ENCODE peak calls at places on chromosomes 1 and 21, in four cellular contexts. I, A, T and W are unnamed samples.

GRCh38 chr1:223189903-223190724 is 47.1 kb upstream of the TLR5 start:
- DNase-seq in I (peak), A (no peak), T (peak), W (no peak)

GRCh38 chr21:27586986-27587385 is 620.1 kb upstream of the ADAMTS5 start:
- DNase-seq in I (no peak), A (no peak), T (no peak), W (no peak)

GRCh38 chr1:151542710-151543129 is 2.6 kb downstream of the TUFT1 start:
- DNase-seq in I (no peak), A (no peak), T (no peak), W (no peak)

GRCh38 chr1:178649582-178650350 is 75.3 kb upstream of the RALGPS2 start:
- DNase-seq in I (no peak), A (no peak), T (no peak), W (no peak)

GRCh38 chr1:61049850-61050540 is 32.4 kb upstream of the NFIA start:
- DNase-seq in I (peak), A (peak), T (peak), W (peak)

GRCh38 chr1:214234635-214235025 is 46.3 kb upstream of the SMYD2 start:
- DNase-seq in I (no peak), A (no peak), T (no peak), W (no peak)

GRCh38 chr1:186722711-186723309 is 42.6 kb upstream of the PTGS2 start:
- DNase-seq in I (peak), A (peak), T (peak), W (no peak)

GRCh38 chr1:116261227-116261626 is 111.8 kb upstream of the ATP1A1 start:
- DNase-seq in I (no peak), A (no peak), T (no peak), W (no peak)

GRCh38 chr1:246142320-246142893 is 364.7 kb downstream of the SMYD3 start:
- DNase-seq in I (peak), A (no peak), T (peak), W (no peak)

GRCh38 chr1:246497331-246497915 is 9.7 kb downstream of the SMYD3 start:
- DNase-seq in I (peak), A (no peak), T (peak), W (no peak)

GRCh38 chr1:216670118-216670870 is 52.9 kb downstream of the ESRRG start:
- DNase-seq in I (no peak), A (no peak), T (no peak), W (no peak)

GRCh38 chr1:30275926-30276736 is 447.3 kb downstream of the MATN1 start:
- DNase-seq in I (no peak), A (no peak), T (no peak), W (no peak)

GRCh38 chr1:6103111-6103853 is 57.6 kb downstream of the KCNAB2 start:
- DNase-seq in I (no peak), A (no peak), T (no peak), W (no peak)